ENCODE peak calls at places on chromosomes 5 and 9, in nine cellular contexts. One of them, this sample, is unnamed.

GRCh38 chr9:104009853-104010252 is 84.3 kb upstream of the SMC2 start:
- DNase-seq in AG10803: no peak
- DNase-seq in fibroblast of pulmonary artery: peak
- DNase-seq in AG09319: no peak
- DNase-seq in WERI-Rb-1: no peak
- DNase-seq in brain microvascular endothelial cell: peak
- DNase-seq in foreskin fibroblast: no peak
- DNase-seq in ovary: no peak
- DNase-seq in fibroblast of the aortic adventitia: no peak
- DNase-seq in this sample: no peak

GRCh38 chr9:136399176-136400037 is 563 bp downstream of the SNAPC4 start:
- DNase-seq in AG10803: no peak
- DNase-seq in fibroblast of pulmonary artery: peak
- DNase-seq in AG09319: no peak
- DNase-seq in WERI-Rb-1: no peak
- DNase-seq in brain microvascular endothelial cell: peak
- DNase-seq in foreskin fibroblast: no peak
- DNase-seq in ovary: peak
- DNase-seq in fibroblast of the aortic adventitia: peak
- DNase-seq in this sample: peak

GRCh38 chr5:78506296-78507049 is 142.1 kb downstream of the LHFPL2 start:
- DNase-seq in AG10803: peak
- DNase-seq in fibroblast of pulmonary artery: peak
- DNase-seq in AG09319: no peak
- DNase-seq in WERI-Rb-1: no peak
- DNase-seq in brain microvascular endothelial cell: no peak
- DNase-seq in foreskin fibroblast: no peak
- DNase-seq in ovary: no peak
- DNase-seq in fibroblast of the aortic adventitia: peak
- DNase-seq in this sample: no peak

GRCh38 chr5:73485715-73486114 is 12.5 kb upstream of the BTF3 start:
- DNase-seq in AG10803: no peak
- DNase-seq in fibroblast of pulmonary artery: no peak
- DNase-seq in AG09319: no peak
- DNase-seq in WERI-Rb-1: no peak
- DNase-seq in brain microvascular endothelial cell: peak
- DNase-seq in foreskin fibroblast: no peak
- DNase-seq in ovary: no peak
- DNase-seq in fibroblast of the aortic adventitia: no peak
- DNase-seq in this sample: no peak

GRCh38 chr9:23826120-23826629 is at the start of gene ELAVL2:
- DNase-seq in AG10803: peak
- DNase-seq in fibroblast of pulmonary artery: peak
- DNase-seq in AG09319: peak
- DNase-seq in WERI-Rb-1: peak
- DNase-seq in brain microvascular endothelial cell: peak
- DNase-seq in foreskin fibroblast: peak
- DNase-seq in ovary: peak
- DNase-seq in fibroblast of the aortic adventitia: peak
- DNase-seq in this sample: no peak

GRCh38 chr5:132226516-132227234 is 978 bp downstream of the P4HA2 start:
- DNase-seq in AG10803: peak
- DNase-seq in fibroblast of pulmonary artery: peak
- DNase-seq in AG09319: no peak
- DNase-seq in WERI-Rb-1: peak
- DNase-seq in brain microvascular endothelial cell: no peak
- DNase-seq in foreskin fibroblast: no peak
- DNase-seq in ovary: peak
- DNase-seq in fibroblast of the aortic adventitia: peak
- DNase-seq in this sample: peak

GRCh38 chr5:134086943-134087305 is 27.6 kb upstream of the TCF7 start:
- DNase-seq in AG10803: no peak
- DNase-seq in fibroblast of pulmonary artery: no peak
- DNase-seq in AG09319: no peak
- DNase-seq in WERI-Rb-1: no peak
- DNase-seq in brain microvascular endothelial cell: no peak
- DNase-seq in foreskin fibroblast: no peak
- DNase-seq in ovary: no peak
- DNase-seq in fibroblast of the aortic adventitia: no peak
- DNase-seq in this sample: no peak

GRCh38 chr9:87067426-87067825 is 120.1 kb upstream of the GAS1 start:
- DNase-seq in AG10803: peak
- DNase-seq in fibroblast of pulmonary artery: no peak
- DNase-seq in AG09319: no peak
- DNase-seq in WERI-Rb-1: no peak
- DNase-seq in brain microvascular endothelial cell: no peak
- DNase-seq in foreskin fibroblast: no peak
- DNase-seq in ovary: no peak
- DNase-seq in fibroblast of the aortic adventitia: no peak
- DNase-seq in this sample: no peak

GRCh38 chr5:14557203-14557725 is 24.3 kb upstream of the OTULINL start:
- DNase-seq in AG10803: no peak
- DNase-seq in fibroblast of pulmonary artery: no peak
- DNase-seq in AG09319: no peak
- DNase-seq in WERI-Rb-1: no peak
- DNase-seq in brain microvascular endothelial cell: no peak
- DNase-seq in foreskin fibroblast: no peak
- DNase-seq in ovary: no peak
- DNase-seq in fibroblast of the aortic adventitia: no peak
- DNase-seq in this sample: peak

GRCh38 chr5:169706758-169707450 is 69.8 kb downstream of the DOCK2 start:
- DNase-seq in AG10803: peak
- DNase-seq in fibroblast of pulmonary artery: peak
- DNase-seq in AG09319: no peak
- DNase-seq in WERI-Rb-1: no peak
- DNase-seq in brain microvascular endothelial cell: peak
- DNase-seq in foreskin fibroblast: peak
- DNase-seq in ovary: no peak
- DNase-seq in fibroblast of the aortic adventitia: peak
- DNase-seq in this sample: no peak

GRCh38 chr9:137974746-137975526 is 97.4 kb downstream of the CACNA1B start:
- DNase-seq in AG10803: no peak
- DNase-seq in fibroblast of pulmonary artery: no peak
- DNase-seq in AG09319: no peak
- DNase-seq in WERI-Rb-1: peak
- DNase-seq in brain microvascular endothelial cell: no peak
- DNase-seq in foreskin fibroblast: no peak
- DNase-seq in ovary: no peak
- DNase-seq in fibroblast of the aortic adventitia: no peak
- DNase-seq in this sample: no peak

GRCh38 chr5:6158974-6159863 is 219.1 kb downstream of the MED10 start:
- DNase-seq in AG10803: peak
- DNase-seq in fibroblast of pulmonary artery: peak
- DNase-seq in AG09319: peak
- DNase-seq in WERI-Rb-1: no peak
- DNase-seq in brain microvascular endothelial cell: peak
- DNase-seq in foreskin fibroblast: peak
- DNase-seq in ovary: no peak
- DNase-seq in fibroblast of the aortic adventitia: peak
- DNase-seq in this sample: no peak

DNA sequence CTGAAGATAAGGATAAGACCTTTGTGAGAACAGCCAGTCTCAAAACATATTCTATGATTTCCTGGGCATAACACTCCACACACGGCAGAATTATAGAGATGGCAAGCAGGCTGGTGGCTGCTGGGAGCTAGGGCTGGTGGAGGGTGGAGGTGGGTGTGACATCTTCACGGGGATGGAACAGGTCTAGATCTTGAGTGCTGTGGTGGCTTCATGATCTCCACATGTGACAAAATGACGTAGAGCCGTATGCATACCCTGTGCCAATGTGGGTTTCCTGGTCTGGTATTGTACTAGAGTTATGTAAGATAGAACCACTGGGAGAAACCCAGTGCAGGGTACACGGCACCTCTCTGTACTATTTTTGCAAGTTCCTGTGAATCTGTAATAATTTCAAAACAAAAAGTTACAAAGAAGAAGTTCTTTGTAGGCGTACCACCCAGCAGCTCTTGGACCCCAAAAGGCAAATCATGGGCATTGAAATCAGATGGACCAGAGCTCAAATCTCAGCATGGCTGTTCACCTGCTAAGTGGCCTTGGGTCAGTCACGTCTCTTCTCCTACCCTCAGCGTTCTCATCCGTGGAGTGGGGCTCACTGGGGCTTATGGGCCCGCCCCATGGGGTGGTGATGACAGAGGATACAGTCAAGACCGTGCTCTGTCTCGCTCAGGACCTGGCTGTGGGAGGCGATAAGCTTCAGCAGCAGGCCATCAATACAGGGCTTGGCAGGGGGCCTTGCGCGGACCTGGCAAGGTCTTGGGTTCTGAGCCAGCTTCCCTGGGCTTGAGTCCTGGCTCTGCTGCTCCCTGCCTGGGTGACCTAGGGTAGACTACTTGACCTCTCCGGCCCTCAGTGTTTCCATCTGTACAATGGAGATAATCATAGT is 74.7 kb upstream of the UNC5A start:
- DNase-seq in AG10803: no peak
- DNase-seq in fibroblast of pulmonary artery: no peak
- DNase-seq in AG09319: no peak
- DNase-seq in WERI-Rb-1: no peak
- DNase-seq in brain microvascular endothelial cell: no peak
- DNase-seq in foreskin fibroblast: no peak
- DNase-seq in ovary: no peak
- DNase-seq in fibroblast of the aortic adventitia: no peak
- DNase-seq in this sample: no peak
- TF ChIP-seq CTCF in AG10803: no peak
- TF ChIP-seq CTCF in fibroblast of pulmonary artery: no peak
- TF ChIP-seq CTCF in AG09319: no peak
- TF ChIP-seq CTCF in WERI-Rb-1: no peak
- TF ChIP-seq CTCF in brain microvascular endothelial cell: no peak
- TF ChIP-seq CTCF in foreskin fibroblast: no peak
- TF ChIP-seq CTCF in ovary: no peak
- TF ChIP-seq CTCF in fibroblast of the aortic adventitia: no peak
- TF ChIP-seq CTCF in this sample: no peak

GRCh38 chr9:133604856-133605255 is 4.3 kb downstream of the FAM163B start:
- DNase-seq in AG10803: no peak
- DNase-seq in fibroblast of pulmonary artery: no peak
- DNase-seq in AG09319: no peak
- DNase-seq in WERI-Rb-1: no peak
- DNase-seq in brain microvascular endothelial cell: no peak
- DNase-seq in foreskin fibroblast: no peak
- DNase-seq in ovary: no peak
- DNase-seq in fibroblast of the aortic adventitia: no peak
- DNase-seq in this sample: peak

GRCh38 chr9:133605856-133606721 is 3.1 kb downstream of the FAM163B start:
- DNase-seq in AG10803: no peak
- DNase-seq in fibroblast of pulmonary artery: no peak
- DNase-seq in AG09319: no peak
- DNase-seq in WERI-Rb-1: no peak
- DNase-seq in brain microvascular endothelial cell: no peak
- DNase-seq in foreskin fibroblast: no peak
- DNase-seq in ovary: no peak
- DNase-seq in fibroblast of the aortic adventitia: no peak
- DNase-seq in this sample: no peak

GRCh38 chr9:133603165-133603927 is 5.8 kb downstream of the FAM163B start:
- DNase-seq in AG10803: no peak
- DNase-seq in fibroblast of pulmonary artery: no peak
- DNase-seq in AG09319: no peak
- DNase-seq in WERI-Rb-1: no peak
- DNase-seq in brain microvascular endothelial cell: no peak
- DNase-seq in foreskin fibroblast: no peak
- DNase-seq in ovary: no peak
- DNase-seq in fibroblast of the aortic adventitia: no peak
- DNase-seq in this sample: no peak

GRCh38 chr9:133605446-133605845 is 3.7 kb downstream of the FAM163B start:
- DNase-seq in AG10803: no peak
- DNase-seq in fibroblast of pulmonary artery: no peak
- DNase-seq in AG09319: no peak
- DNase-seq in WERI-Rb-1: no peak
- DNase-seq in brain microvascular endothelial cell: no peak
- DNase-seq in foreskin fibroblast: no peak
- DNase-seq in ovary: no peak
- DNase-seq in fibroblast of the aortic adventitia: no peak
- DNase-seq in this sample: no peak

GRCh38 chr9:133604214-133604613 is 5.0 kb downstream of the FAM163B start:
- DNase-seq in AG10803: no peak
- DNase-seq in fibroblast of pulmonary artery: no peak
- DNase-seq in AG09319: no peak
- DNase-seq in WERI-Rb-1: peak
- DNase-seq in brain microvascular endothelial cell: peak
- DNase-seq in foreskin fibroblast: no peak
- DNase-seq in ovary: no peak
- DNase-seq in fibroblast of the aortic adventitia: no peak
- DNase-seq in this sample: no peak
- TF ChIP-seq CTCF in AG10803: no peak
- TF ChIP-seq CTCF in fibroblast of pulmonary artery: no peak
- TF ChIP-seq CTCF in AG09319: no peak
- TF ChIP-seq CTCF in WERI-Rb-1: peak
- TF ChIP-seq CTCF in brain microvascular endothelial cell: peak
- TF ChIP-seq CTCF in foreskin fibroblast: no peak
- TF ChIP-seq CTCF in ovary: no peak
- TF ChIP-seq CTCF in fibroblast of the aortic adventitia: no peak
- TF ChIP-seq CTCF in this sample: no peak

GRCh38 chr5:178818094-178818493 is 41.7 kb upstream of the ZNF354B start:
- DNase-seq in AG10803: no peak
- DNase-seq in fibroblast of pulmonary artery: no peak
- DNase-seq in AG09319: no peak
- DNase-seq in WERI-Rb-1: no peak
- DNase-seq in brain microvascular endothelial cell: no peak
- DNase-seq in foreskin fibroblast: no peak
- DNase-seq in ovary: no peak
- DNase-seq in fibroblast of the aortic adventitia: no peak
- DNase-seq in this sample: no peak
- TF ChIP-seq CTCF in AG10803: no peak
- TF ChIP-seq CTCF in fibroblast of pulmonary artery: no peak
- TF ChIP-seq CTCF in AG09319: no peak
- TF ChIP-seq CTCF in WERI-Rb-1: no peak
- TF ChIP-seq CTCF in brain microvascular endothelial cell: no peak
- TF ChIP-seq CTCF in foreskin fibroblast: no peak
- TF ChIP-seq CTCF in ovary: no peak
- TF ChIP-seq CTCF in fibroblast of the aortic adventitia: no peak
- TF ChIP-seq CTCF in this sample: no peak

GRCh38 chr5:140794594-140795258 is at the start of gene PCDHA2:
- DNase-seq in AG10803: no peak
- DNase-seq in fibroblast of pulmonary artery: no peak
- DNase-seq in AG09319: no peak
- DNase-seq in WERI-Rb-1: no peak
- DNase-seq in brain microvascular endothelial cell: no peak
- DNase-seq in foreskin fibroblast: no peak
- DNase-seq in ovary: no peak
- DNase-seq in fibroblast of the aortic adventitia: no peak
- DNase-seq in this sample: no peak

GRCh38 chr5:140796718-140797095 is 2.1 kb downstream of the PCDHA2 start:
- DNase-seq in AG10803: no peak
- DNase-seq in fibroblast of pulmonary artery: no peak
- DNase-seq in AG09319: no peak
- DNase-seq in WERI-Rb-1: no peak
- DNase-seq in brain microvascular endothelial cell: no peak
- DNase-seq in foreskin fibroblast: no peak
- DNase-seq in ovary: no peak
- DNase-seq in fibroblast of the aortic adventitia: no peak
- DNase-seq in this sample: no peak

GRCh38 chr5:140791111-140791510 is 3.5 kb upstream of the PCDHA2 start:
- DNase-seq in AG10803: no peak
- DNase-seq in fibroblast of pulmonary artery: no peak
- DNase-seq in AG09319: no peak
- DNase-seq in WERI-Rb-1: no peak
- DNase-seq in brain microvascular endothelial cell: no peak
- DNase-seq in foreskin fibroblast: no peak
- DNase-seq in ovary: no peak
- DNase-seq in fibroblast of the aortic adventitia: no peak
- DNase-seq in this sample: no peak

GRCh38 chr5:140800816-140801493 is at the start of gene PCDHA3:
- DNase-seq in AG10803: peak
- DNase-seq in fibroblast of pulmonary artery: peak
- DNase-seq in AG09319: no peak
- DNase-seq in WERI-Rb-1: no peak
- DNase-seq in brain microvascular endothelial cell: no peak
- DNase-seq in foreskin fibroblast: no peak
- DNase-seq in ovary: no peak
- DNase-seq in fibroblast of the aortic adventitia: peak
- DNase-seq in this sample: no peak

GRCh38 chr5:140795259-140795641 is 598 bp downstream of the PCDHA2 start:
- DNase-seq in AG10803: no peak
- DNase-seq in fibroblast of pulmonary artery: peak
- DNase-seq in AG09319: no peak
- DNase-seq in WERI-Rb-1: no peak
- DNase-seq in brain microvascular endothelial cell: no peak
- DNase-seq in foreskin fibroblast: no peak
- DNase-seq in ovary: no peak
- DNase-seq in fibroblast of the aortic adventitia: no peak
- DNase-seq in this sample: no peak
- TF ChIP-seq CTCF in AG10803: peak
- TF ChIP-seq CTCF in fibroblast of pulmonary artery: peak
- TF ChIP-seq CTCF in AG09319: no peak
- TF ChIP-seq CTCF in WERI-Rb-1: no peak
- TF ChIP-seq CTCF in brain microvascular endothelial cell: peak
- TF ChIP-seq CTCF in foreskin fibroblast: peak
- TF ChIP-seq CTCF in ovary: no peak
- TF ChIP-seq CTCF in fibroblast of the aortic adventitia: no peak
- TF ChIP-seq CTCF in this sample: no peak

This sample was measured in Calu3.